ENCODE peak calls at places on chromosomes 3 and 15, in eight cellular contexts. I is dorsolateral prefrontal cortex, V is DND-41, X is foreskin fibroblast, L is AG10803, T is GM13976, F is omental fat pad, H is IMR-90. U is an unnamed sample.

GRCh38 chr15:101511717-101512116 is 22.2 kb upstream of the PCSK6 start:
- DNase-seq in I (no peak), V (no peak), X (no peak), L (no peak), T (no peak), F (no peak), H (no peak), U (no peak)

GRCh38 chr3:43074482-43074881 is 31.4 kb downstream of the POMGNT2 start:
- DNase-seq in I (no peak), V (no peak), X (no peak), L (no peak), T (no peak), F (no peak), H (no peak), U (no peak)

GRCh38 chr15:71342658-71343057 is 227.4 kb downstream of the THSD4 start:
- DNase-seq in I (no peak), V (no peak), X (no peak), L (no peak), T (no peak), F (no peak), H (no peak), U (no peak)

GRCh38 chr3:55434789-55435188 is 52.3 kb downstream of the WNT5A start:
- DNase-seq in I (no peak), V (peak), X (peak), L (no peak), T (peak), F (no peak), H (peak), U (no peak)

GRCh38 chr3:117252208-117252607 is 542.6 kb downstream of the TUSC7 start:
- DNase-seq in I (no peak), V (no peak), X (peak), L (no peak), T (no peak), F (no peak), H (peak), U (no peak)

GRCh38 chr3:175057406-175057805 is 198.3 kb downstream of the NAALADL2 start:
- DNase-seq in I (peak), V (no peak), X (no peak), L (peak), T (no peak), F (no peak), H (no peak), U (no peak)

GRCh38 chr3:168885028-168885427 is 778.5 kb downstream of the MECOM start:
- DNase-seq in I (no peak), V (no peak), X (peak), L (peak), T (no peak), F (no peak), H (peak), U (no peak)

GRCh38 chr3:53821631-53822068 is 24.6 kb downstream of the CHDH start:
- DNase-seq in I (no peak), V (peak), X (peak), L (no peak), T (no peak), F (no peak), H (peak), U (peak)

GRCh38 chr3:184651945-184652344 is 59.9 kb downstream of the MAGEF1 start:
- DNase-seq in I (no peak), V (no peak), X (no peak), L (no peak), T (no peak), F (no peak), H (no peak), U (no peak)

GRCh38 chr3:4908769-4909156 is 70.5 kb upstream of the BHLHE40 start:
- DNase-seq in I (no peak), V (no peak), X (no peak), L (no peak), T (no peak), F (no peak), H (no peak), U (no peak)

GRCh38 chr15:45378149-45378912 is at the start of gene GATM:
- DNase-seq in I (peak), V (no peak), X (peak), L (peak), T (peak), F (peak), H (peak), U (peak)

GRCh38 chr15:39106913-39107312 is 474.0 kb upstream of the THBS1 start:
- DNase-seq in I (no peak), V (no peak), X (peak), L (no peak), T (no peak), F (no peak), H (peak), U (no peak)

GRCh38 chr3:186287723-186288122 is 74.3 kb downstream of the DGKG start:
- DNase-seq in I (no peak), V (no peak), X (peak), L (peak), T (no peak), F (no peak), H (peak), U (no peak)

GRCh38 chr3:157354722-157355121 is 81.9 kb upstream of the PTX3 start:
- DNase-seq in I (no peak), V (no peak), X (peak), L (no peak), T (peak), F (no peak), H (peak), U (no peak)

GRCh38 chr3:167350245-167350862 is 29.7 kb downstream of the ZBBX start:
- DNase-seq in I (no peak), V (no peak), X (no peak), L (peak), T (no peak), F (no peak), H (no peak), U (no peak)
- TF ChIP-seq CTCF in I (peak), V (peak), X (no peak), L (peak), T (peak), F (no peak), H (peak), U (peak)

GRCh38 chr3:138348950-138349739 is 766 bp downstream of the MRAS start:
- DNase-seq in I (peak), V (no peak), X (peak), L (peak), T (no peak), F (no peak), H (peak), U (no peak)

GRCh38 chr3:138351151-138351550 is 2.8 kb downstream of the MRAS start:
- DNase-seq in I (no peak), V (no peak), X (peak), L (no peak), T (no peak), F (no peak), H (peak), U (no peak)

GRCh38 chr3:138347084-138347483 is 1.3 kb upstream of the MRAS start:
- DNase-seq in I (no peak), V (no peak), X (no peak), L (no peak), T (no peak), F (no peak), H (no peak), U (no peak)

GRCh38 chr3:138349926-138350665 is 1.7 kb downstream of the MRAS start:
- DNase-seq in I (no peak), V (no peak), X (peak), L (peak), T (no peak), F (no peak), H (peak), U (no peak)

GRCh38 chr3:138348107-138348949 is at the start of gene MRAS:
- DNase-seq in I (peak), V (no peak), X (peak), L (peak), T (peak), F (peak), H (peak), U (peak)
- TF ChIP-seq CTCF in I (peak), V (no peak), X (peak), L (peak), T (peak), F (no peak), H (peak), U (peak)

GRCh38 chr15:80942746-80943565 is 46.7 kb downstream of the MESD start:
- DNase-seq in I (peak), V (no peak), X (no peak), L (peak), T (no peak), F (no peak), H (peak), U (no peak)
- TF ChIP-seq CTCF in I (no peak), V (no peak), X (no peak), L (no peak), T (no peak), F (no peak), H (no peak), U (no peak)

GRCh38 chr3:151034303-151034702 is 51.2 kb upstream of the MED12L start:
- DNase-seq in I (no peak), V (no peak), X (no peak), L (no peak), T (no peak), F (no peak), H (no peak), U (no peak)
- TF ChIP-seq CTCF in I (no peak), V (no peak), X (no peak), L (no peak), T (no peak), F (no peak), H (no peak), U (no peak)

GRCh38 chr15:73153024-73153423 is 100.8 kb downstream of the NEO1 start:
- DNase-seq in I (peak), V (no peak), X (no peak), L (no peak), T (no peak), F (no peak), H (no peak), U (no peak)

GRCh38 chr15:73150831-73151230 is 98.6 kb downstream of the NEO1 start:
- DNase-seq in I (no peak), V (no peak), X (no peak), L (no peak), T (no peak), F (no peak), H (no peak), U (no peak)

GRCh38 chr15:73153447-73153846 is 101.2 kb downstream of the NEO1 start:
- DNase-seq in I (no peak), V (no peak), X (no peak), L (no peak), T (no peak), F (no peak), H (no peak), U (no peak)

GRCh38 chr15:73156431-73157191 is 104.3 kb downstream of the NEO1 start:
- DNase-seq in I (no peak), V (no peak), X (no peak), L (no peak), T (no peak), F (no peak), H (no peak), U (no peak)
- TF ChIP-seq CTCF in I (no peak), V (no peak), X (no peak), L (no peak), T (no peak), F (no peak), H (no peak), U (no peak)

DNA sequence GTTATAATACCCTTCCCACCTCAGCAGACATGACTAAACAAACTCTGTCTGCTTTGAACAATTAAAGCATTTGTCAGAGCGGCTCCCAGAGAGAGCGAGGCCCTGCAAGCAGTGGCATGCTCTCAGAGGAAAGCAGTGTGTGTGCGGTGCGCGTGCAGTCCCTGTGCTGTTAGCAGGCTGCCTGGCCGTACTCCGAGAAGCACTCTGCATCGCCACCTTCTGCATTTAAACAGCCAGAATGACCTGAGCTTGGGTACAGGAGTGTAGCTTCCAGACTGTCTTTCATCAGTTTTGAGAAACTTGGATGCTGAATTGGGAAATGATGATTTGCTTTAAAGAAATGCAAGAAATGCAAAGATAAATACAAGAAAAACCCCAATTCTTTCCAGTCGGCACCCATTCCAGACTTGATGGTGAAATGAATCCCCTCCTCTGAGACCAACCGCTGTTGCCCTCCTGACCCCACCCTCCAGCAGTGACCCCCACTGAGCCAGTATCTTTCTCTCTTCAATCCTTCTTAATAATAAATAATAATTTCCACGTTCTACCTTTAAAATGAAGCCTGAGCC is 113.5 kb downstream of the VGLL4 start:
- DNase-seq in I (no peak), V (no peak), X (peak), L (peak), T (no peak), F (no peak), H (peak), U (no peak)
- TF ChIP-seq CTCF in I (no peak), V (no peak), X (no peak), L (peak), T (no peak), F (no peak), H (peak), U (no peak)

GRCh38 chr15:73464602-73465001 is 21.6 kb downstream of the REC114 start:
- DNase-seq in I (no peak), V (no peak), X (no peak), L (no peak), T (no peak), F (no peak), H (no peak), U (no peak)
- TF ChIP-seq CTCF in I (no peak), V (peak), X (peak), L (peak), T (no peak), F (no peak), H (no peak), U (peak)

U was measured in mesothelial cell of epicardium.